ENCODE peak calls at places on chromosomes 11 and 22, in five cellular contexts. N, L, T, Q and C are unnamed samples.

GRCh38 chr11:76601712-76602111 is 68.8 kb downstream of the LRRC32 start:
- DNase-seq in Q (no peak), N (no peak), T (no peak), L (no peak), C (no peak)

GRCh38 chr11:106381895-106382294 is 304.4 kb downstream of the AASDHPPT start:
- DNase-seq in T (no peak), N (no peak), Q (peak; percentile 17), L (no peak), C (no peak)

GRCh38 chr11:90171359-90171758 is 36.9 kb downstream of the NAALAD2 start:
- DNase-seq in Q (no peak), L (no peak), T (no peak), N (no peak), C (no peak)

GRCh38 chr11:94740083-94740974 is 27.8 kb upstream of the AMOTL1 start:
- DNase-seq in Q (no peak), T (peak; percentile 68), N (no peak), L (no peak), C (peak; percentile 42)

GRCh38 chr11:42175203-42175602 is 715.8 kb upstream of the LRRC4C start:
- DNase-seq in T (no peak), Q (no peak), L (no peak), N (no peak), C (no peak)

GRCh38 chr22:41052661-41053490 is 39.5 kb upstream of the EP300 start:
- DNase-seq in Q (no peak), N (no peak), L (no peak), T (no peak), C (no peak)

GRCh38 chr22:26431151-26431995 is 2.3 kb downstream of the ASPHD2 start:
- DNase-seq in T (no peak), L (no peak), N (no peak), Q (no peak), C (no peak)

GRCh38 chr11:86574493-86575207 is 97.8 kb downstream of the ME3 start:
- DNase-seq in Q (no peak), L (no peak), N (no peak), T (no peak), C (no peak)

GRCh38 chr22:30270841-30271240 is 4.2 kb upstream of the OSM start:
- DNase-seq in N (peak; percentile 94), Q (no peak), L (no peak), T (peak; percentile 74), C (no peak)

GRCh38 chr11:33622231-33622630 is 78.4 kb downstream of the C11orf91 start:
- DNase-seq in Q (no peak), T (peak; percentile 24), N (no peak), L (no peak), C (no peak)

GRCh38 chr11:111737180-111737876 is 28.9 kb downstream of the PPP2R1B start:
- DNase-seq in N (peak; percentile 73), T (no peak), L (no peak), Q (no peak), C (peak; percentile 47)

GRCh38 chr11:69943066-69943465 is 123.8 kb upstream of the FGF3 start:
- DNase-seq in Q (no peak), T (no peak), N (peak; percentile 55), L (no peak), C (no peak)

GRCh38 chr22:47240116-47240515 is 477.7 kb downstream of the TBC1D22A start:
- DNase-seq in L (no peak), T (no peak), N (no peak), Q (no peak), C (no peak)

GRCh38 chr22:47238886-47239860 is 476.7 kb downstream of the TBC1D22A start:
- DNase-seq in Q (no peak), T (no peak), L (no peak), N (no peak), C (no peak)

GRCh38 chr22:47237890-47238480 is 475.5 kb downstream of the TBC1D22A start:
- DNase-seq in N (no peak), T (no peak), L (no peak), Q (no peak), C (no peak)

GRCh38 chr22:47233316-47234243 is 471.1 kb downstream of the TBC1D22A start:
- DNase-seq in Q (no peak), L (no peak), N (no peak), T (no peak), C (no peak)

DNA sequence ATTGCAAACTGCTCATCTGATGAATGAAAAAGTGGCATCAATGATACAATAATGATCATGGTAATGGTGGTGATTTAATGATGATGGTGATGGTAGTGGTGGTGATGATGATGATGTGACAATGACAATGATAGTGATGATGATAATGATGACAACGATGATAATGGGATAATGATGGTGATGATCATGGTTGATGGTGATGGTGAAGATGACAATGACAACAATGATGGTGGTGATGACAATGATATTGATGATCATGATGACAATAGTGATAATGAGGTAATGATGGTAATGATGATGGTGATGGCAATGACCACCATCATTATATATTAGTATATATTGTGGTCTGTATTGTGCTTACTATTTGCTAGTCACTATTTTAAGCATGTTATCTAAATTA is 474.3 kb downstream of the TBC1D22A start:
- DNase-seq in L (no peak), N (no peak), T (no peak), Q (no peak), C (no peak)
- H3K9me3 ChIP-seq in L (no peaks in the 10 kb centered on the region), N (peaks cover 12% of the 10 kb centered on the region), T (peaks cover 12% of the 10 kb centered on the region), Q (peaks cover 83% of the 10 kb centered on the region), C (no peaks in the 10 kb centered on the region)

DNA sequence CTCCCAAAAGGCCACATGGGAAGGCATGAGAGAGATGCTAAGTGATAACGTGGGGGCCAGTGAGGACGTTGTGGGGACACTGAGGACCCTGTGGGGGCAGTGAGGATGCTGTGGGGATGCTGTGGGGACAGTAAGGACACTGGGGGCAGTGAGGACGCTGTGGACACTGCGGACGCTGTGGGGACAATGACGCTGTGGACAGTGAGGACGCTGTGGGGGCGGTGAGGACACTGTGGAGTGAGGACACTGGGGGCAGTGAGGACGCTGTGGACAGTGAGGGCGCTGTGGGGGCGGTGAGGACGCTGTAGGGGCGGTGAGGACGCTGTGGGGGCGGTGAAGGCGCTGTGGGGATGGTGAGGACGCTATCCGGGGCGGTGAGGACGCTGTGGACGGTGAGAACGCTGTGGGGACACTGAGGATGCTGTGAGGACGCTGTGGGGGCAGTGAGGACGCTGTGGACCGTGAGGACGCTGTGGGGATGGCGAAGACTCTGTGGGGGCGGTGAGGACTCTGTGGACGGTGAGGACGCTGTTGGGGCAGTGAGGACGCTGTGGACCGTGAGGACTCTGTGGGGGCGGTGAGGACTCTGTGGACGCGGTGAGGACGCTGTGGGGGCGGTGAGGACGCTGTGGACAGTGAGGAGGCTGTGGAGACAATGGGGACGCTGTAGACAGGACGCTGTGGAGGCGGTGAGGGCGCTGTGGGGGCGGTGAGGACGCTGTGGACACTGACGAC is 1.8 kb downstream of the GP1BB start:
- DNase-seq in T (no peak), Q (no peak), N (no peak), L (no peak), C (no peak)
- TF ChIP-seq POLR2A in T (no peak), Q (no peak), N (no peak), L (no peak), C (no peak)

DNA sequence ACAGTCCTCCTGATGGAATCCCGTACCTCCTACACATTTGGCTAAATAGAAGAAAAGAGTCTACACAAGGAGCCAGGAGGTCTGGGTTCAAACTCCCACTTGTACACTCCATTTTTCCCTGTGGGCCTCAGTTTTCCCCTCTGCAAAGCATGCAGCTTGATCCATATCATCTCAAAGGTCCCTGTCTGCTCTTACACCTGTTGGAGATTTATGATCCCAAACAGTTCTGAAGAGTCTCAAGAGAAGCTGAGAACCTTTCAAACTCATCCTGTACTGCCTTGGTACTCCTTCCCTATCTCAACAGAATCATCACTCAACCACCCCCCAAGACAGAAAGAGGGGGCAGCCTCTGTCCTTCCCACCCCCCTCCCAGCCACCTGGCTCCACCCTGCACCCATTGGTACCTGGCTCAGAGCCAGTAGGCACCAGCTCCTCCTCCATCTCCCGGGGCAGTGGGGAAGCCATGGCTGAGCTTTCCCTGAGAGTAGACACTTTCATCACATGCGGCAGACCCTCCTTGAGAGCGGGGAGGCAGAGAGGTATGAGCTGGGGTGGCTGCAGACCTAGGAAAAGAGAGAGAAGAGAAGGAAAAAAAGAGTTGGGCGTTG is 3.3 kb downstream of the TNKS1BP1 start:
- DNase-seq in N (no peak), T (no peak), L (no peak), Q (no peak), C (no peak)
- H3K4me3 ChIP-seq in N (no peak overlapping the region), T (peak overlapping the region; percentile 89), L (peak overlapping the region; percentile 91), Q (no peak overlapping the region), C (peak overlapping the region; percentile 63)

GRCh38 chr11:134560066-134560465 is 148.0 kb upstream of the B3GAT1 start:
- DNase-seq in N (peak; percentile 73), L (no peak), T (no peak), Q (no peak), C (no peak)

GRCh38 chr11:134562941-134563471 is 151.0 kb upstream of the B3GAT1 start:
- DNase-seq in T (no peak), N (peak; percentile 58), Q (no peak), L (no peak), C (no peak)

GRCh38 chr11:134560566-134561347 is 148.7 kb upstream of the B3GAT1 start:
- DNase-seq in Q (no peak), N (peak; percentile 55), T (no peak), L (no peak), C (no peak)

GRCh38 chr11:134562176-134562575 is 150.1 kb upstream of the B3GAT1 start:
- DNase-seq in L (no peak), N (no peak), T (no peak), Q (no peak), C (no peak)

GRCh38 chr11:134561348-134561720 is 149.3 kb upstream of the B3GAT1 start:
- DNase-seq in Q (no peak), N (peak; percentile 59), L (no peak), T (no peak), C (no peak)
- H3K9me3 ChIP-seq in Q (peaks cover 3% of the 10 kb centered on the region), N (no peaks in the 10 kb centered on the region), L (no peaks in the 10 kb centered on the region), T (no peaks in the 10 kb centered on the region), C (no peaks in the 10 kb centered on the region)

GRCh38 chr22:20957691-20958440 is 9.2 kb upstream of the AIFM3 start:
- DNase-seq in N (peak; percentile 82), Q (no peak), L (no peak), T (peak; percentile 40), C (no peak)

GRCh38 chr22:20953668-20954500 is 13.2 kb upstream of the AIFM3 start:
- DNase-seq in Q (no peak), L (no peak), N (no peak), T (no peak), C (no peak)

GRCh38 chr22:20955548-20955947 is 11.5 kb upstream of the AIFM3 start:
- DNase-seq in L (no peak), N (peak; percentile 39), T (no peak), Q (no peak), C (no peak)

GRCh38 chr22:20957118-20957690 is 9.9 kb upstream of the AIFM3 start:
- DNase-seq in N (peak; percentile 82), L (no peak), Q (no peak), T (no peak), C (no peak)

GRCh38 chr22:20956258-20957117 is 10.6 kb upstream of the AIFM3 start:
- DNase-seq in L (no peak), T (no peak), Q (no peak), N (no peak), C (no peak)
- TF ChIP-seq POLR2A in L (no peak), T (no peak), Q (no peak), N (no peak), C (no peak)

DNA sequence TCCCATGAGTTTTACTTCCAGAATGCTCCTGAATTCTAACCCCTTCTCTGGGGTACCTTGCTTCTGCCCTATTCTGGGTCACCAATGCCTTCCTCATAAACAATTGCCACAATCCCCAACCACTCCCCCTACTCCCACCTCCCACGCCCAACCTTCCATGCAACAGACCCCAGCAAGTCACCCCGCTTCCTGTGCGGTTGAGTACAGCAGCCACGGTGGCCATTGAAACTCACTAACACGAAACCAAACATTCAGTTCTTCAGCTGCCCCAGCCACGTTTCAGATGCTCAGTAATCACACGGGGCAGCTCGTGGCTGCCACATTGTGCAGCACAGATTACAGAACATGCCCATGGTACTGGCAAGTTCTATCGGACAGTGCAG is 3.7 kb upstream of the BCR start:
- DNase-seq in T (no peak), N (no peak), L (no peak), Q (no peak), C (no peak)
- H3K4me3 ChIP-seq in T (no peak overlapping the region), N (no peak overlapping the region), L (no peak overlapping the region), Q (no peak overlapping the region), C (no peak overlapping the region)